ENCODE peak calls at places on chromosomes 2 and 18, in five cellular contexts. U, P, I, E and Z are unnamed samples.

GRCh38 chr18:79440316-79440715 is 44.6 kb downstream of the NFATC1 start:
- DNase-seq in U (no peak), P (no peak), I (no peak), E (no peak), Z (no peak)

GRCh38 chr2:235765181-235765820 is 271.5 kb downstream of the AGAP1 start:
- DNase-seq in U (peak), P (peak), I (no peak), E (peak), Z (peak)

GRCh38 chr2:230908094-230908594 is 16.9 kb downstream of the GPR55 start:
- DNase-seq in U (peak), P (no peak), I (no peak), E (no peak), Z (no peak)

GRCh38 chr18:24019641-24020331 is 5.2 kb downstream of the TTC39C start:
- DNase-seq in U (no peak), P (peak), I (peak), E (no peak), Z (no peak)

GRCh38 chr2:218925434-218925833 is 34.0 kb upstream of the CDK5R2 start:
- DNase-seq in U (no peak), P (no peak), I (no peak), E (no peak), Z (no peak)

GRCh38 chr2:60551241-60552095 is 2.0 kb downstream of the BCL11A start:
- DNase-seq in U (peak), P (peak), I (peak), E (no peak), Z (peak)

GRCh38 chr2:97983698-97984097 is 12.1 kb downstream of the TMEM131 start:
- DNase-seq in U (no peak), P (no peak), I (no peak), E (no peak), Z (no peak)

GRCh38 chr2:157395811-157396210 is 48.1 kb downstream of the CYTIP start:
- DNase-seq in U (no peak), P (no peak), I (no peak), E (no peak), Z (no peak)

GRCh38 chr18:12253517-12254136 is 534 bp upstream of the CIDEA start:
- DNase-seq in U (no peak), P (no peak), I (no peak), E (no peak), Z (no peak)

GRCh38 chr2:51413726-51414125 is 381.8 kb upstream of the NRXN1 start:
- DNase-seq in U (no peak), P (peak), I (no peak), E (no peak), Z (no peak)

GRCh38 chr2:178395295-178395694 is 55.7 kb downstream of the PRKRA start:
- DNase-seq in U (no peak), P (no peak), I (no peak), E (no peak), Z (no peak)

GRCh38 chr2:113277474-113278072 is 1.1 kb downstream of the PAX8 start:
- DNase-seq in U (no peak), P (no peak), I (no peak), E (no peak), Z (peak)

GRCh38 chr18:10193446-10193845 is 261.0 kb upstream of the APCDD1 start:
- DNase-seq in U (no peak), P (peak), I (no peak), E (no peak), Z (no peak)

GRCh38 chr18:79093986-79094385 is 24.8 kb downstream of the ATP9B start:
- DNase-seq in U (no peak), P (no peak), I (no peak), E (no peak), Z (no peak)

GRCh38 chr2:222878877-222879601 is 18.2 kb downstream of the ACSL3 start:
- DNase-seq in U (peak), P (peak), I (no peak), E (peak), Z (peak)

GRCh38 chr2:44186800-44187199 is 18.1 kb downstream of the PPM1B start:
- DNase-seq in U (peak), P (no peak), I (no peak), E (no peak), Z (no peak)

GRCh38 chr2:27306657-27307544 is 1.3 kb downstream of the UCN start:
- DNase-seq in U (no peak), P (no peak), I (no peak), E (no peak), Z (peak)

GRCh38 chr2:46719499-46719898 is 196.1 kb downstream of the MCFD2 start:
- DNase-seq in U (peak), P (peak), I (no peak), E (no peak), Z (peak)

GRCh38 chr2:46723346-46723745 is 192.3 kb downstream of the MCFD2 start:
- DNase-seq in U (no peak), P (no peak), I (no peak), E (no peak), Z (peak)

GRCh38 chr2:46722142-46722541 is 193.5 kb downstream of the MCFD2 start:
- DNase-seq in U (no peak), P (no peak), I (no peak), E (no peak), Z (no peak)

GRCh38 chr2:46718797-46719196 is 196.8 kb downstream of the MCFD2 start:
- DNase-seq in U (no peak), P (no peak), I (no peak), E (no peak), Z (no peak)

GRCh38 chr2:46720592-46721185 is 194.9 kb downstream of the MCFD2 start:
- DNase-seq in U (no peak), P (peak), I (no peak), E (no peak), Z (peak)
- H3K4me2 ChIP-seq in U (peak), P (peak), I (no peak), E (no peak), Z (peak)

DNA sequence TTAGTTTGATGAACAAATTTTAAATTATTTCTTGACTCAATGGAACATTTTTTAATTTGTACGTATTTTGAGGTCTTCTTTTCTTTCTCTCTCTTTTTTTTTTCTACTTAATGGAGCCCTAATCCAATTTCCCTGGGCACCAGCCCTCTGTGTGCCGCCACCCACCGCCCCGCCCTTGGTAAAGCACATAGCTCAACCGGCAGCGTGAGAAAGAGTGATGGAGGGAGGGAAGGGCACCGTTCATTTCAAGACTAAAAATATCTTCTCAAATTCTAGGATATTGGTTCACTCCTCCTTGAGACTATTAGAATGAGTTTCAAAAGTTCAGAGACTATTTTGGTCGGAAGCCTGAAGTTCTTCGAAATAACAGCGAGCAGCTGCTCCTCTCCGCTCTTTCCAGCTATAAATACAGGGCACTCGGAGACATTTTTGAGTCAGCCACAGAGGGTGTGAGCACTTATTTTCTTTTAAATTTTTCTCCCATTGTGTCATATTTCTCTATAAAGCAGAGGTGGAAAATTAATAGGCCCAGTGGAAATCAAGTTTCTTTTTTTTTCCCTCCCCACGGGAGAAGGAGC is 731.7 kb upstream of the ID2 start:
- DNase-seq in U (peak), P (peak), I (no peak), E (no peak), Z (peak)
- H3K4me3 ChIP-seq in U (no peak), P (no peak), I (no peak), E (no peak), Z (peak)

GRCh38 chr2:9463698-9464034 is 10.7 kb upstream of the IAH1 start:
- DNase-seq in U (peak), P (peak), I (peak), E (no peak), Z (no peak)
- H3K4me2 ChIP-seq in U (no peak), P (no peak), I (no peak), E (no peak), Z (no peak)

GRCh38 chr2:74300506-74300905 is 42.7 kb downstream of the SLC4A5 start:
- DNase-seq in U (no peak), P (no peak), I (no peak), E (no peak), Z (no peak)
- H3K4me3 ChIP-seq in U (no peak), P (no peak), I (no peak), E (no peak), Z (no peak)

GRCh38 chr18:58408665-58409064 is 220.2 kb downstream of the ALPK2 start:
- DNase-seq in U (no peak), P (no peak), I (no peak), E (no peak), Z (no peak)
- H3K4me2 ChIP-seq in U (no peak), P (no peak), I (no peak), E (no peak), Z (no peak)